ENCODE peak calls at places on chromosomes 3 and 15, in seven cellular contexts. O is HCT116; Q is H9; S is psoas muscle; F is cardiac muscle cell; I is PC-9; T is CD8-positive, alpha-beta T cell. H is an unnamed sample.

GRCh38 chr3:153026026-153026425 is 136.0 kb upstream of the RAP2B start:
- DNase-seq in O (peak; percentile 31), Q (no peak), S (no peak), F (peak; percentile 37), I (no peak), T (no peak), H (no peak)

GRCh38 chr15:37059051-37059450 is 41.3 kb downstream of the MEIS2 start:
- DNase-seq in O (peak; percentile 4), Q (no peak), S (no peak), F (no peak), I (peak; percentile 91), T (no peak), H (no peak)

GRCh38 chr3:141308588-141309218 is 59.6 kb upstream of the ZBTB38 start:
- DNase-seq in O (peak; percentile 79), Q (peak; percentile 89), S (peak; percentile 40), F (peak; percentile 68), I (peak; percentile 55), T (no peak), H (peak; percentile 55)

GRCh38 chr3:172194702-172195392 is 155.5 kb downstream of the FNDC3B start:
- DNase-seq in O (peak; percentile 22), Q (no peak), S (no peak), F (peak; percentile 75), I (peak; percentile 55), T (no peak), H (no peak)

GRCh38 chr15:88833196-88833595 is 30.0 kb downstream of the ACAN start:
- DNase-seq in O (no peak), Q (no peak), S (no peak), F (peak; percentile 21), I (no peak), T (no peak), H (no peak)

GRCh38 chr15:64144565-64145281 is 6.8 kb upstream of the SNX22 start:
- DNase-seq in O (no peak), Q (no peak), S (no peak), F (no peak), I (no peak), T (no peak), H (no peak)

GRCh38 chr3:79361748-79362378 is 405.9 kb downstream of the ROBO1 start:
- DNase-seq in O (peak; percentile 0), Q (no peak), S (no peak), F (peak; percentile 73), I (no peak), T (no peak), H (no peak)

GRCh38 chr3:27202959-27203358 is 166.2 kb downstream of the NEK10 start:
- DNase-seq in O (no peak), Q (no peak), S (no peak), F (no peak), I (no peak), T (no peak), H (no peak)

GRCh38 chr15:100902436-100903190 is 16.5 kb upstream of the LRRK1 start:
- DNase-seq in O (no peak), Q (peak; percentile 10), S (peak; percentile 80), F (no peak), I (no peak), T (no peak), H (peak; percentile 93)

GRCh38 chr15:63539517-63539916 is 35.1 kb downstream of the USP3 start:
- DNase-seq in O (no peak), Q (no peak), S (no peak), F (peak; percentile 82), I (no peak), T (no peak), H (no peak)

GRCh38 chr3:129278970-129279906 is 568 bp downstream of the HMCES start:
- DNase-seq in O (peak; percentile 10), Q (peak; percentile 76), S (peak; percentile 52), F (peak; percentile 89), I (peak; percentile 60), T (peak; percentile 28), H (no peak)

GRCh38 chr3:99868438-99868723 is 50.7 kb downstream of the CMSS1 start:
- DNase-seq in O (no peak), Q (no peak), S (no peak), F (peak; percentile 11), I (no peak), T (no peak), H (no peak)

GRCh38 chr3:62939707-62940106 is 64.5 kb upstream of the CADPS start:
- DNase-seq in O (no peak), Q (no peak), S (no peak), F (no peak), I (no peak), T (no peak), H (no peak)
- H3K27ac ChIP-seq in O (no peak overlapping the region), Q (no peak overlapping the region), S (no peak overlapping the region), F (no peak overlapping the region), I (no peak overlapping the region), T (no peak overlapping the region), H (no peak overlapping the region)

GRCh38 chr3:127253491-127253890 is 34.4 kb downstream of the PRR20G start:
- DNase-seq in O (no peak), Q (no peak), S (no peak), F (no peak), I (no peak), T (no peak), H (no peak)

GRCh38 chr3:127255516-127255915 is 32.3 kb downstream of the PRR20G start:
- DNase-seq in O (no peak), Q (no peak), S (no peak), F (no peak), I (no peak), T (no peak), H (no peak)

GRCh38 chr3:127254730-127255129 is 33.1 kb downstream of the PRR20G start:
- DNase-seq in O (peak; percentile 15), Q (no peak), S (no peak), F (no peak), I (no peak), T (no peak), H (no peak)

GRCh38 chr3:127252446-127252845 is 35.4 kb downstream of the PRR20G start:
- DNase-seq in O (no peak), Q (no peak), S (no peak), F (no peak), I (no peak), T (no peak), H (no peak)

DNA sequence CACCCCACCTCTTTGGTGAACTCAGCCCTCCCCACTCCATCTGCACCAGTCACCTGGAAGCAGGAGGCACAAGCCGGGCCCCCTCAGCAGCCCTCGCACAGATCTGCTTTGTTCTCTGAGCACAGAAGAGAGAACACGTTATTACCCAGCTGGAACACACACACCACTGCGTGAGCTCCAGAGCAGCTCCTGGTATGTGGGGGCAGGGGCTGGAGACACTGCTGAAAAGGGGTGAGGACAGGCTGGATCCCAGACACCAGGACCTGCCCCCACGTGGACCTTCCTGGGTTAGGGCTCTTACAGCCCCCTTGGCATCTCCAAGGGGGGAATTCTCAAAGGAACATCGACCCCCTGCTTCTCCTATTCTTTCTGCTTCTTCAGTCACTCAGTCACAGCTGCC is 33.8 kb downstream of the PRR20G start:
- DNase-seq in O (no peak), Q (no peak), S (no peak), F (no peak), I (no peak), T (no peak), H (no peak)
- H3K27me3 ChIP-seq in O (no peaks in the 10 kb centered on the region), Q (no peaks in the 10 kb centered on the region), S (no peaks in the 10 kb centered on the region), F (no peaks in the 10 kb centered on the region), I (peaks cover 13% of the 10 kb centered on the region), T (no peaks in the 10 kb centered on the region), H (no peaks in the 10 kb centered on the region)

DNA sequence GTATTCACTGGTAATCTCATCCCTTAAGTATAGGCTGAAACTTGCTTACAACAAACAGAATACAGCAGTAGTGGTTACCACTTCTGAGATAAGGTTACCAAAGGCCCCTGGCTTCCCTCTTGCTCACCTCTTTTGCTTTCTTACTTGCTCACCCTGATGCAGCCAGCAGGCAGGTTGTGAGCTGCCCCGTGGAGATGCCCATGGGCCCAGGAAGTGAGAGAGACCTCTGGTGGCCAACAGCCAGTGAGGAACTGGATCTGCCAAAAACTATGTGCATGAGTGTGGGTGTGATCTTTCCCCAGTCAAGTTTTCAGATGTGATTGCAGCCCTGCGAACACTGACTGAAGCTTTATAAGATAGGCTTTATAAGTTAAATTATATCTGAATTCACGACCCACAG is 48.7 kb downstream of the NMNAT3 start:
- DNase-seq in O (peak; percentile 18), Q (peak; percentile 71), S (no peak), F (no peak), I (no peak), T (no peak), H (no peak)
- TF ChIP-seq CTCF in O (peak; percentile 68), Q (peak; percentile 70), S (no peak), F (peak; percentile 22), I (peak; percentile 50), T (no peak), H (no peak)

DNA sequence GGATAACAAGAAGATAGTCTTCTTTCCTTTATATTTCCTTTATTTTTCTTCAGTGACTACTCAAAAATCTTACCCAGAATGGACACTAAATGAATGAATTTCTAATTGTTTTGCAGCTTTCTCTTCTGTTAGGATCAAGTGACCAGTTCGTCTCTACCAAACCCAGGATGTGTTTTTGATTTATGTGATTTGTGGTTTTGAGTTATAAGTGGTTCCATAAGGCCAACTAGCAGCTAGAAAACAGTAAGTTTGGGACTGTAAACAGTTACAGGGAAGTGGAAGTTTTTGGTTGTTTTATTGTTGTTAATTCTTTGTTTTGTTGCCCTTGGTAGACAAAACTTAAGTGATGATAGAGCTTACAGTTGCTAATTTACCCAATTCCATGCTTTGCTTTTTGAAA is 456.5 kb downstream of the IL5RA start:
- DNase-seq in O (no peak), Q (no peak), S (no peak), F (no peak), I (no peak), T (no peak), H (no peak)
- H3K27ac ChIP-seq in O (no peak overlapping the region), Q (no peak overlapping the region), S (no peak overlapping the region), F (no peak overlapping the region), I (no peak overlapping the region), T (no peak overlapping the region), H (no peak overlapping the region)

DNA sequence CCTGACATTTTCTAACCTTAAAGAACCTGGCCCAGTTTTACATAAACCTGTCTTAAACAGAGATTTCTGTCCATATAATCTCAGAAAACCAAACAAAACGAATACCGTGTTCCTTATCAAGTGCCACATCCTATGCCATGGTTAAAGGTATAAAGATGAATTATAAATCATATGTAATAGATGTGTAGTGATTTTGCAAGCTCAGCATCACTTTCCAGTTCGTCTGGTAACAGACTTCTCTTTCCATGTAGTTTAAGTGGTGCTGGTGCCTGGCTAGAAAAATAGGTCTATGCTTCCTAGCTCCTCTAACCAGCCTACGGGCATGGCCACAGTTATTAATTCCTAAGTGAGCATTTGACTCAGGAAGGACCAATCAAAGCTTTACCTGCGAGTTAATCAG is 3.4 kb upstream of the GRM7 start:
- DNase-seq in O (no peak), Q (no peak), S (no peak), F (no peak), I (no peak), T (no peak), H (no peak)
- H3K27me3 ChIP-seq in O (no peaks in the 10 kb centered on the region), Q (peaks cover 27% of the 10 kb centered on the region), S (peaks cover 26% of the 10 kb centered on the region), F (peaks cover 84% of the 10 kb centered on the region), I (no peaks in the 10 kb centered on the region), T (no peaks in the 10 kb centered on the region), H (peaks cover 25% of the 10 kb centered on the region)